ENCODE peak calls at places on chromosomes 6 and 20, in nine cellular contexts. A is right cardiac atrium; M is adrenal gland; G is CD4-positive, CD25-positive, alpha-beta regulatory T cell; R is naive thymus-derived CD4-positive, alpha-beta T cell; F is aorta; Q is IMR-90; O is spleen; L is PC-9. I is an unnamed sample.

GRCh38 chr6:9140861-9141534 is 705.7 kb upstream of the SLC35B3 start:
- DNase-seq in O (no peak), G (no peak), M (peak; percentile 23), Q (peak; percentile 58), A (no peak), F (no peak), R (no peak), L (no peak), I (no peak)

GRCh38 chr20:36268501-36269342 is 32.4 kb downstream of the AAR2 start:
- DNase-seq in Q (no peak), F (no peak), M (no peak), R (no peak), G (no peak), O (no peak), A (no peak), L (no peak), I (no peak)

GRCh38 chr6:125728739-125729138 is 20.7 kb upstream of the HEY2 start:
- DNase-seq in F (no peak), A (no peak), R (no peak), M (no peak), Q (no peak), L (peak; percentile 38), G (no peak), O (no peak), I (no peak)

GRCh38 chr6:52779237-52779636 is 16.0 kb upstream of the GSTA2 start:
- DNase-seq in G (no peak), M (no peak), R (no peak), L (no peak), F (no peak), Q (no peak), O (no peak), A (no peak), I (no peak)

GRCh38 chr6:169536446-169537170 is 165.2 kb downstream of the WDR27 start:
- DNase-seq in Q (peak; percentile 93), G (no peak), R (no peak), L (no peak), O (no peak), F (no peak), M (no peak), A (no peak), I (no peak)

GRCh38 chr20:20706285-20706684 is 6.2 kb downstream of the RALGAPA2 start:
- DNase-seq in Q (no peak), A (no peak), R (no peak), M (no peak), L (no peak), F (no peak), G (no peak), O (no peak), I (no peak)

GRCh38 chr6:157670466-157671186 is 152.4 kb upstream of the SNX9 start:
- DNase-seq in Q (no peak), O (peak; percentile 27), R (no peak), M (no peak), A (peak; percentile 77), F (peak; percentile 74), L (no peak), G (no peak), I (peak; percentile 59)

GRCh38 chr6:4220619-4221018 is 85.2 kb upstream of the ECI2 start:
- DNase-seq in G (no peak), R (no peak), F (no peak), L (no peak), Q (peak; percentile 15), A (no peak), M (no peak), O (no peak), I (no peak)

GRCh38 chr6:54665246-54665645 is 181.3 kb upstream of the FAM83B start:
- DNase-seq in O (no peak), Q (no peak), R (no peak), A (no peak), F (no peak), G (no peak), M (no peak), L (no peak), I (no peak)

GRCh38 chr20:45965169-45966002 is 6.6 kb downstream of the ZNF335 start:
- DNase-seq in G (no peak), L (no peak), F (peak; percentile 34), Q (no peak), A (no peak), R (no peak), M (peak; percentile 16), O (peak; percentile 70), I (peak; percentile 14)

GRCh38 chr6:90436403-90436802 is 139.8 kb upstream of the BACH2 start:
- DNase-seq in R (no peak), L (no peak), Q (no peak), G (no peak), F (no peak), M (no peak), O (no peak), A (no peak), I (no peak)

GRCh38 chr20:24648481-24648880 is 179.1 kb downstream of the SYNDIG1 start:
- DNase-seq in O (peak; percentile 38), M (no peak), A (peak; percentile 55), R (no peak), Q (no peak), G (no peak), F (peak; percentile 66), L (no peak), I (no peak)

GRCh38 chr20:46177768-46178167 is 59.7 kb downstream of the CD40 start:
- DNase-seq in L (no peak), A (no peak), Q (no peak), O (no peak), F (peak; percentile 39), M (no peak), R (no peak), G (no peak), I (no peak)

GRCh38 chr6:19836799-19837510 is at the start of gene ID4:
- DNase-seq in G (no peak), A (peak; percentile 98), R (no peak), O (no peak), F (peak; percentile 97), M (peak; percentile 72), L (peak; percentile 83), Q (peak; percentile 96), I (peak; percentile 95)

GRCh38 chr20:38534756-38535155 is 46.2 kb upstream of the ADIG start:
- DNase-seq in O (no peak), A (no peak), F (no peak), R (no peak), M (no peak), L (no peak), G (no peak), Q (no peak), I (no peak)

DNA sequence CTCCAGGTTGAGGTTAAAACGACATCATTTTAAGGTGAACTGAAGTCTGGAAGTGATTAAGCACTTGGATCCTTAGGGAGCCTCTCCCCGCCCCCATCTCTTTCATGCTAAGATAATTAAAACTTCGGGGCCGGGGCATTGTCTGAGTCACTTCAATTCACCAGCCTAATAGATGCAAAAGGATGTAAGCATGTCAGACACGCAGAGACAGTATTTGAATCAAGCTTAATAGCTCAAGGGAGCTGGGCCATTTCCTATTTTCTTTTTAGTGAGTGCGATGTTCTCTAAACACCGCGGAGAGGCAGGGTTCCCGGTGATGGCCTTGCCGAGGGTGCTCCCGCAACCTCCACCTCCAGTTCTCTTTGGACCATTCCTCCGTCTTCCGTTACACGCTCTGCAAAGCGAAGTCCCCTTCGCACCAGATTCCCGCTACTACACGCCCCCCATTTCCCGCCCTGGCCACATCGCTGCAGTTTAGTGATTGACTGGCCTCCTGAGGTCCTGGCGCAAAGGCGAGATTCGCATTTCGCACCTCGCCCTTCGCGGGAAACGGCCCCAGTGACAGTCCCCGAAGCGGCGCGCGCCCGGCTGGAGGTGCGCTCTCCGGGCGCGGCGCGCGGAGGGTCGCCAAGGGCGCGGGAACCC is 516 bp upstream of the IRF4 start:
- DNase-seq in M (no peak), G (peak; percentile 41), Q (no peak), L (no peak), R (no peak), A (no peak), F (no peak), O (no peak), I (no peak)
- H3K27me3 ChIP-seq in M (peaks cover 52% of the 10 kb centered on the region), G (no peaks in the 10 kb centered on the region), Q (peaks cover 75% of the 10 kb centered on the region), L (peaks cover 42% of the 10 kb centered on the region), R (no peaks in the 10 kb centered on the region), A (peaks cover 3% of the 10 kb centered on the region), F (no peaks in the 10 kb centered on the region), O (no peaks in the 10 kb centered on the region), I (no peaks in the 10 kb centered on the region)

DNA sequence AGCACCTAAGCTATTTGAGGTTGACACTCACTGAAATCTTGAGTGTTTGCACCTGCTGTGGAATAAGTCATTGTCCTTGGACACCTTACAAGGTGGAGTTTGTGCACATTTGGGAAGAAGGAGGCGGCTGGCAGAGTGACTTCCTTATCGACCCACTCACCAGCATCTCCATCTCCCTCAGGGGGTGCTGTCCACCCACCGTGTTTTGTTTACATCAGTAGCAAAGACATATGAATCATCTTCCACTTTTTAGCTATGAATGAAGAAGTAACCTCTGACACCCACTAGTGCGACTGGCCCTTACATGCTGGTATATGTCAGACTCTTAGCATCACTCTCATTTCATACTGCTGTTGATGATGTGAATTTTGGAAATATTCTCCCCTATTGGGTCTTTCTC is 119.5 kb upstream of the SGK1 start:
- DNase-seq in R (peak; percentile 47), A (no peak), O (no peak), L (no peak), G (no peak), F (peak; percentile 68), M (no peak), Q (peak; percentile 75), I (no peak)
- H3K27ac ChIP-seq in R (no peak overlapping the region), A (no peak overlapping the region), O (peak overlapping the region; percentile 70), L (peak overlapping the region; percentile 85), G (no peak overlapping the region), F (no peak overlapping the region), M (no peak overlapping the region), Q (no peak overlapping the region), I (no peak overlapping the region)

GRCh38 chr6:28489366-28490190 is 26.0 kb downstream of the GPX6 start:
- DNase-seq in F (no peak), R (peak; percentile 37), L (peak; percentile 86), G (no peak), M (peak; percentile 30), Q (peak; percentile 74), A (peak; percentile 69), O (no peak), I (peak; percentile 86)

GRCh38 chr6:28488916-28489365 is 26.7 kb downstream of the GPX6 start:
- DNase-seq in Q (peak; percentile 79), L (peak; percentile 46), R (no peak), A (no peak), M (no peak), O (no peak), F (no peak), G (no peak), I (peak; percentile 61)

GRCh38 chr6:28486988-28487742 is 28.4 kb downstream of the GPX6 start:
- DNase-seq in M (no peak), O (no peak), A (no peak), L (no peak), G (no peak), R (no peak), Q (no peak), F (no peak), I (no peak)

GRCh38 chr6:28486533-28486932 is 29.1 kb downstream of the GPX6 start:
- DNase-seq in A (no peak), F (no peak), O (no peak), G (no peak), R (no peak), Q (no peak), M (no peak), L (no peak), I (no peak)

GRCh38 chr6:28485482-28485881 is 30.1 kb downstream of the GPX6 start:
- DNase-seq in O (no peak), M (no peak), G (no peak), L (no peak), R (no peak), F (no peak), A (no peak), Q (no peak), I (no peak)
- H3K27me3 ChIP-seq in O (no peaks in the 10 kb centered on the region), M (peaks cover 11% of the 10 kb centered on the region), G (peaks cover 28% of the 10 kb centered on the region), L (peaks cover 6% of the 10 kb centered on the region), R (peaks cover 4% of the 10 kb centered on the region), F (no peaks in the 10 kb centered on the region), A (peaks cover 4% of the 10 kb centered on the region), Q (peaks cover 6% of the 10 kb centered on the region), I (no peaks in the 10 kb centered on the region)

GRCh38 chr6:21186479-21187055 is 407.0 kb upstream of the SOX4 start:
- DNase-seq in F (no peak), A (no peak), O (no peak), G (no peak), L (no peak), Q (peak; percentile 38), R (no peak), M (no peak), I (no peak)
- H3K27ac ChIP-seq in F (no peak overlapping the region), A (no peak overlapping the region), O (no peak overlapping the region), G (no peak overlapping the region), L (no peak overlapping the region), Q (no peak overlapping the region), R (no peak overlapping the region), M (no peak overlapping the region), I (no peak overlapping the region)